ENCODE peak calls at places on chromosomes 7 and 10, in eight cellular contexts. X, N, S, L, D, K, J and O are unnamed samples.

GRCh38 chr10:96333091-96333490 is 25.7 kb downstream of the OPALIN start:
- DNase-seq in L (no peak), S (no peak), J (no peak), X (no peak), N (no peak), K (no peak), D (no peak), O (no peak)

GRCh38 chr10:33136781-33137180 is 178.8 kb upstream of the ITGB1 start:
- DNase-seq in L (peak), S (no peak), J (no peak), D (peak), N (peak), X (no peak), K (peak), O (no peak)

GRCh38 chr10:108736111-108736510 is 1187.2 kb downstream of the XPNPEP1 start:
- DNase-seq in N (no peak), S (no peak), K (no peak), D (no peak), X (no peak), J (no peak), L (no peak), O (no peak)

GRCh38 chr7:44284881-44285541 is 40.4 kb downstream of the CAMK2B start:
- DNase-seq in K (no peak), S (peak), D (no peak), L (no peak), J (no peak), X (peak), N (no peak), O (no peak)

GRCh38 chr10:77925795-77926565 is 575 bp downstream of the DLG5 start:
- DNase-seq in L (peak), X (no peak), J (peak), D (peak), S (peak), K (peak), N (no peak), O (peak)

GRCh38 chr7:68185641-68186040 is 1189.0 kb downstream of the TYW1 start:
- DNase-seq in X (no peak), S (no peak), D (no peak), L (no peak), J (no peak), N (no peak), K (no peak), O (no peak)

GRCh38 chr10:92990615-92991014 is 70.0 kb upstream of the CYP26C1 start:
- DNase-seq in X (no peak), J (no peak), S (no peak), K (no peak), L (peak), D (no peak), N (no peak), O (no peak)

GRCh38 chr10:92573798-92574544 is at the start of gene IDE:
- DNase-seq in J (peak), S (peak), N (peak), L (peak), D (peak), X (peak), K (peak), O (peak)

GRCh38 chr10:12042409-12042796 is 206 bp downstream of the UPF2 start:
- DNase-seq in J (peak), S (peak), K (no peak), N (no peak), D (peak), L (no peak), X (no peak), O (peak)

GRCh38 chr10:24440817-24441790 is 232.2 kb downstream of the KIAA1217 start:
- DNase-seq in N (no peak), K (no peak), L (peak), X (no peak), J (no peak), S (no peak), D (peak), O (no peak)

DNA sequence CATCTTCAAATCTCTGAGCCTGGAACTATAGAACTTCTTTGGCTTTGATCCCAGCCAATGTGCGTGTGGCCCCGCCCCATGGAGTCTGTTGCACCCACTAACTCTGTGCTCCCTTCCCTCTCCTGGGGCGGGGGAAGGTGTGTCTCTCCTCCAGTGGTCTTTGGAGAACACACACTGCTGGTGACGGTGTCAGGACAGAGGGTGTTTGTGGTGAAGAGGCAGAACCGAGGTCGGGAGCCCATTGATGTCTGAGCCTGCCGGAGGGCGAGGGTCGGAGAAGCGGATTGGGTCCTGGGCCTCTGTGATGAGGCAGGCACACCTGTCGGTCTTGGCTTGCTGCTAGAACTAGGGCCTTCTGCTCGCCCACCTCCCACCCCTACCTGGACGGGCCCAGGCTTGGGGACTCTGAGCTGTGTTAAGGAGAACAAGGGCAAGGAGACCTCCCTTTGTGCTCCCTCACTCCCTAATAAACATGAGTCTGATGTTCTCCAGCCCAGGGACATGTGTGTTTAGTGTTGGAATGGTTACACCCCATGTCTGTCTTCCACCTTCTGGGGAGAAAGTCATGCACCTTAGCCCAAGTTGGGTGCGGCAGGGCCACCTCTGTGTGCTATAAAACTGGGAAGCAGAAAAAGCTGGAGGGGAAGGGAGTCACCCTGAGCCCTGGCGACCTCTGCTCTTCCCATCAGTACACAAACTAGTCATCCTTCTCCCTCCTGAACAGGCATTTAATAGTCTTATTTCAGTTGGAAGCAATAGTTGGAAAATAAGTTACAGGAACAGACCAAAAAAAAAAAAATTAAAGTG is 4.6 kb downstream of the TRAPPC14 start:
- DNase-seq in J (no peak), X (no peak), D (no peak), L (no peak), N (no peak), K (no peak), S (peak), O (no peak)
- H3K27ac ChIP-seq in J (no peak), X (no peak), D (no peak), L (no peak), N (no peak), K (no peak), S (no peak), O (peak)

DNA sequence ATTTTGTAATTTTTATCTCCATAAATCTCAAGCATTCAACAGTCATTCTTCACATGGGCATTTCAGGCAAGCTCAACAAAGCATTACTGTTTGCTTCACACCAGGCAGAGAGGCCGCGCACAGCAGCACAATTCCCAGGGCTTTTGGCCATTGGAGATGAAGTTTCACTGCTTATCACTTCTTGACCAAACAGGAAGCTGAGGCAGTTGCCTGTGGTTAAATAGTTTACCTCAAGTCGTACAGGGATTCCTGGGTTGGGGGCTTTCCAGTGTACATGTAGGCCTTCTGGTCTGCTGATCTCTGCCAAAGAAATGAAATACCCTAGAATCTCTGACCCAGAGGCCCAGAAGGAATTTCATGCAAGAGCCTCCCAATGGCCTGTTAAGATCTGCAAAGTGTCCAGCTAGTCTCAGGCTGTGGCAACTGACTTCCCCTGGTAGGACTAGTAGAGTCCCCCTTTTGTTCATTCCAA is 11.2 kb upstream of the PRDX3 start:
- DNase-seq in J (no peak), K (peak), S (no peak), N (no peak), L (no peak), D (peak), X (no peak), O (no peak)
- H3K27ac ChIP-seq in J (no peak), K (peak), S (no peak), N (no peak), L (peak), D (peak), X (no peak), O (no peak)

DNA sequence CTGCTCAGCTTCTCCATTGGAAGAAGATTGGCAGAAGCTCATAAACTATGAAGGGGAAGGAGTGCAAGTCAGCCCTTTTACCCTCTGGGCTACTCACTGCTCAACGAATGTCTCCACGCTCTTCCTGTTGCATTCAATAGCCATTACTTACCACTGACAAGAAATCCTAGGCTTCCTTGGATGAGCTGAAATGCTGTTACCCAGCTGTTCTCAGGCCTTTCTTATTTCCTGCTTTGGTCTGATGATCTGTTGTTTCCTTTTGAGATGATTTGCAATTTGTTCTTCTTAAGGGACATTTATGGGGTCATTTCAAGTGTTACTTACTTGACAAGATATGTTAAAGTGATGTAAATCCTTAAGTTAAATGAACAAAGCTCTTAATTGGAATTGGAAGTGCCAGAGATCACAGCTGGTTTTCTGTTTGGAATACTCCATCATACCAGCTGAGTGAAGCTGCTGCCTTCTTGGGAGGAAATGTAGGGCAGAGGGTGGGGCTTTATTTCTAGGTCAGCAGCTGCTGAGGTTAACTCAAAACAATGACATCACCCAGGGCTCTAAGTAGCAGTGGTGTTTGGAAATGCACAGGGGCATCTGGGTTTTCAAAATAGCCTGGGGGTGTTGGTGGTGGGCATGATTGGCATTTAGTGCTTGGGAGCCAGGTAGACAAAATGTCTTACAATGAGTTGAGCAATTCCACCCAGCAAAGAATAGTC is 169.9 kb downstream of the PRKCQ start:
- DNase-seq in S (peak), K (peak), L (no peak), D (no peak), J (peak), N (no peak), X (no peak), O (no peak)
- H3K27ac ChIP-seq in S (peak), K (no peak), L (no peak), D (no peak), J (peak), N (no peak), X (peak), O (peak)

GRCh38 chr7:69597278-69598076 is 798 bp upstream of the AUTS2 start:
- DNase-seq in K (no peak), S (peak), J (peak), D (peak), X (no peak), N (no peak), L (no peak), O (peak)

GRCh38 chr7:69596056-69596455 is 2.2 kb upstream of the AUTS2 start:
- DNase-seq in L (no peak), N (no peak), K (no peak), S (no peak), X (no peak), J (no peak), D (no peak), O (no peak)

GRCh38 chr7:69595415-69595814 is 2.9 kb upstream of the AUTS2 start:
- DNase-seq in S (no peak), N (no peak), X (no peak), K (no peak), L (no peak), J (no peak), D (no peak), O (no peak)

GRCh38 chr7:69598081-69598486 is at the start of gene AUTS2:
- DNase-seq in L (peak), D (peak), S (peak), X (peak), J (peak), K (peak), N (no peak), O (peak)

DNA sequence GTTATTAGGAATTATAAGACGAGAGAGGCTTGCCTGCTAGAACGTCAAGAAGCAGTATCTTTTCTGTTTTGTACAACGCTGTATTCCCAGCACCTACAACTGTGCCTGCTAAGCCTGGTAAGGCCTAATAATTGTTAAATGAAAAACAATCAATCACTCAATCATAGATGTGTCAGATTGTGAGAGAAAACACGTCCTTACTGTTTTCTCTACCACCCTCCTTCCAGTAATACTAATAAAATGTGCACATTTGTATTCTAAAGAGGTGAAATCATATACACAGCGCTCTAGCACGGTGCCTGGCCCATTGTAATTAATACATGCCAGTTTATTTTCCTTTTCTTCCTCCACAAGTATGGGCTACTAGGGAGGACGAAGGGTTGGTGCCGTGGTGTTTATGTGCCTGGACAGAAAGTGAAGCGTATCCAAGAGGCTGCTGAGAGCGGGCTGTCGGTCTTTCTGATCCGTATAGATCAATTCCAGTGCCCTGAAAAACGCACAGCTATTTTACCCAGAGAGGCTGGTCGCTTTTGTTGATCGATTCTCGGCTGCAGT is 1.5 kb upstream of the AUTS2 start:
- DNase-seq in N (no peak), K (no peak), D (peak), L (no peak), X (no peak), J (no peak), S (no peak), O (no peak)
- H3K27ac ChIP-seq in N (no peak), K (no peak), D (no peak), L (no peak), X (peak), J (peak), S (no peak), O (peak)

DNA sequence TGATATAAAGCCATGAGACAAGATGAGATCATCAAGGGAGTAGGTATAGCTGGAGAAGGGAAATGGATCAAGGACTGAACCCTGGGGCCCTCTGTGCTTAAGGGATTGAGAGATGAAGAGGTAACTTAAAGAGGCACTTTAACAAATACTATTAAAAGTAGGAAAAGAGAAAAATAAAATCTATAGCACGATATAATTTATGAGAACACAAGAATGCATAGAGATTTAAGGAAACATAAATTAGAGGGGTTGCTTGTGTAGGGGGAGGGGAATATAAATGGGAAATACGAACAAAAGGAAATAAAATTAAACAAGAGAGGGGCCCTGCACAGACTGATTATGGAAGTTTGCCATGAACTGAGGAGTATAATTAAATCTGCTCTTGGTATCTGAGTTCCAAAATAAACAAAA is 15.6 kb upstream of the LRRC17 start:
- DNase-seq in S (no peak), X (no peak), N (no peak), K (no peak), J (no peak), L (no peak), D (no peak), O (no peak)
- H3K27ac ChIP-seq in S (no peak), X (peak), N (no peak), K (no peak), J (peak), L (no peak), D (no peak), O (no peak)

DNA sequence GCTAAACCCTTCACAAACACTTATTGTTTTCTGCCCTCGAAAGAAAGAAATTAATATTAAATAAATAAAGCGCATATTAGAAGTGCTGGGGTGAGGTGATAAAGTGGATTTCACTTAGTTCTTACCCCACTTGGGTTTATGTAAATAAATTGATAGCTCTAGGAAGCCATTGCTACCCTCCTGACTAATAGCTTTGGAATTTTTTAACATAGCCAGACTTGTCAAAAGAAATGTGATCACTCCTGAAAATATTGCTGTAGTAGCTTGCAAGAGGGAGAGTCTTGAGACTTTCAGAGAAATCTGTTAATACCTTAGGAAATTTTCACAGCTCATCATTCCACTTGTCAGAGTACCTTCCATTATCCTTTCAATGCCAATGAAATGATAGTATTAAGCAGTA is 7.6 kb downstream of the ARL5B start:
- DNase-seq in J (no peak), S (no peak), X (no peak), K (peak), N (peak), D (peak), L (peak), O (no peak)
- H3K27ac ChIP-seq in J (no peak), S (no peak), X (no peak), K (peak), N (peak), D (peak), L (peak), O (no peak)

DNA sequence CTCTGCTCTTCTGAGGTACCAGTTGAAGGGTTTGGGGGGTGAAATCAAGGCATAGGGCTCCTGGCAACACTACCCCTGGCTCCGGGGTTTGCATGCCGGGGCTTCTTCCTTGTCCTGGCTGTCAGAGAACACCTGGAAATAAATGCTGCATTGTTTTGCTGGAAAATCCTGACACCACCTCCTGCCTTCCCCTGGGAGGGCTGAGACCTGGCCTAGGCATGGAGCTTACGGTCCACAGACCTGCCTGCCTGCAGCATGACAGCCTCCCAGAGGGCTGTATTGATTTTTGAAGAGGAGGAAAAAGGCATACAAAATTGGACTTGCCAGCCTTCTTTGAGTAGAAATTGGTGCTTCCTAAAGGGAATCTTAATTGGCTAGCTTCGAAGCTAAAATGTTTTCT is 227.1 kb downstream of the MGMT start:
- DNase-seq in N (no peak), S (no peak), L (no peak), D (no peak), X (no peak), K (no peak), J (no peak), O (no peak)
- H3K27ac ChIP-seq in N (no peak), S (no peak), L (no peak), D (no peak), X (peak), K (no peak), J (no peak), O (no peak)

GRCh38 chr7:98956469-98956868 is 78.1 kb downstream of the TRRAP start:
- DNase-seq in S (peak), N (no peak), J (peak), K (no peak), D (no peak), X (no peak), L (no peak), O (no peak)

GRCh38 chr7:98956937-98957336 is 78.6 kb downstream of the TRRAP start:
- DNase-seq in S (peak), K (no peak), D (no peak), L (no peak), N (no peak), J (peak), X (no peak), O (no peak)

GRCh38 chr7:98955992-98956391 is 77.7 kb downstream of the TRRAP start:
- DNase-seq in D (no peak), X (no peak), N (no peak), L (no peak), J (no peak), K (no peak), S (peak), O (no peak)

GRCh38 chr7:98958968-98959367 is 80.6 kb downstream of the TRRAP start:
- DNase-seq in X (no peak), D (no peak), S (no peak), N (no peak), K (no peak), L (no peak), J (no peak), O (no peak)

GRCh38 chr7:98957766-98958165 is 79.4 kb downstream of the TRRAP start:
- DNase-seq in D (no peak), X (no peak), S (no peak), K (no peak), J (no peak), N (no peak), L (no peak), O (no peak)
- H3K27ac ChIP-seq in D (no peak), X (no peak), S (no peak), K (no peak), J (no peak), N (no peak), L (no peak), O (no peak)